ENCODE peak calls at places on chromosomes 4 and X, in seven cellular contexts. A is choroid plexus epithelial cell, T is dorsolateral prefrontal cortex, C is SJSA1, J is small intestine, K is NCI-H1930, U is adrenal gland. F is an unnamed sample.

GRCh38 chr4:153169811-153170210 is 34.4 kb upstream of the TRIM2 start:
- DNase-seq in T (peak), A (no peak), K (no peak), J (no peak), C (no peak), U (no peak), F (no peak)

GRCh38 chr4:180542445-180543100 is 1700.6 kb upstream of the TENM3 start:
- DNase-seq in U (peak), A (peak), T (no peak), K (no peak), C (no peak), J (no peak), F (no peak)

GRCh38 chrX:39777623-39778025 is 320.1 kb downstream of the BCOR start:
- DNase-seq in U (no peak), T (no peak), J (no peak), C (no peak), A (no peak), K (no peak), F (no peak)

GRCh38 chr4:138222041-138222440 is 20.1 kb downstream of the SLC7A11 start:
- DNase-seq in U (no peak), K (no peak), J (no peak), C (peak), A (peak), T (no peak), F (no peak)

GRCh38 chr4:8818063-8818881 is 53.4 kb downstream of the HMX1 start:
- DNase-seq in K (no peak), C (peak), T (no peak), J (no peak), A (no peak), U (peak), F (no peak)

GRCh38 chr4:143336828-143337599 is at the start of gene GAB1:
- DNase-seq in J (peak), U (no peak), A (peak), T (peak), K (peak), C (peak), F (no peak)

GRCh38 chr4:149549911-149550310 is 265.7 kb downstream of the IQCM start:
- DNase-seq in J (no peak), A (peak), K (no peak), T (no peak), C (no peak), U (peak), F (no peak)

GRCh38 chr4:123478859-123479345 is 82.3 kb downstream of the SPRY1 start:
- DNase-seq in K (no peak), A (peak), C (peak), T (no peak), U (no peak), J (peak), F (no peak)

GRCh38 chr4:141134051-141134450 is 782 bp upstream of the RNF150 start:
- DNase-seq in J (no peak), T (no peak), C (no peak), U (no peak), K (no peak), A (peak), F (no peak)

GRCh38 chr4:102466298-102466697 is 34.9 kb upstream of the NFKB1 start:
- DNase-seq in A (peak), C (no peak), U (no peak), J (no peak), K (no peak), T (no peak), F (no peak)

GRCh38 chrX:110136136-110136535 is 133.2 kb downstream of the TMEM164 start:
- DNase-seq in A (no peak), T (no peak), C (no peak), J (no peak), K (no peak), U (no peak), F (no peak)

GRCh38 chr4:14234330-14234729 is 606.8 kb upstream of the BOD1L1 start:
- DNase-seq in A (peak), C (no peak), U (no peak), T (no peak), J (no peak), K (no peak), F (no peak)

GRCh38 chr4:40056722-40057539 is at the start of gene N4BP2:
- DNase-seq in C (peak), A (peak), U (peak), K (peak), J (peak), T (peak), F (peak)

GRCh38 chrX:123408856-123409737 is 225.0 kb downstream of the GRIA3 start:
- DNase-seq in J (no peak), U (no peak), A (peak), C (no peak), T (no peak), K (no peak), F (no peak)

GRCh38 chr4:128384091-128384520 is 96.5 kb upstream of the PGRMC2 start:
- DNase-seq in C (peak), K (no peak), T (no peak), A (peak), J (no peak), U (no peak), F (no peak)

GRCh38 chr4:188139671-188140070 is 430 bp downstream of the TRIML1 start:
- DNase-seq in A (no peak), C (no peak), K (no peak), J (no peak), T (no peak), U (no peak), F (no peak)

GRCh38 chr4:127141857-127142256 is 490.9 kb upstream of the INTU start:
- DNase-seq in J (no peak), C (no peak), K (no peak), U (no peak), A (peak), T (no peak), F (no peak)

GRCh38 chr4:3223346-3223745 is 25.6 kb upstream of the MSANTD1 start:
- DNase-seq in K (no peak), C (no peak), T (peak), U (no peak), J (no peak), A (no peak), F (no peak)

GRCh38 chrX:153557618-153558017 is 40.2 kb downstream of the ATP2B3 start:
- DNase-seq in A (no peak), J (no peak), K (no peak), T (peak), C (no peak), U (no peak), F (no peak)

GRCh38 chrX:1591863-1592127 is 391 bp downstream of the AKAP17A start:
- DNase-seq in U (no peak), C (no peak), T (no peak), J (no peak), K (no peak), A (peak), F (no peak)

GRCh38 chr4:101199507-101200285 is 147.6 kb downstream of the PPP3CA start:
- DNase-seq in K (no peak), J (no peak), U (no peak), C (no peak), A (peak), T (no peak), F (no peak)

GRCh38 chrX:68708503-68709290 is 61.2 kb downstream of the STARD8 start:
- DNase-seq in T (no peak), K (no peak), C (no peak), J (no peak), A (no peak), U (no peak), F (no peak)

GRCh38 chrX:7159132-7159861 is 11.3 kb upstream of the PUDP start:
- DNase-seq in A (peak), T (no peak), J (no peak), C (peak), K (no peak), U (no peak), F (no peak)